ENCODE peak calls at places on chromosomes 13 and 19, in seven cellular contexts. J is neural progenitor cell; G is testis; P is neuronal stem cell; C is BE2C; A is CD8-positive, alpha-beta memory T cell; X is upper lobe of right lung. L is an unnamed sample.
A peak's percentile ranks its signal among the peaks of the same experiment; 100 is the strongest.

GRCh38 chr13:42708391-42708790 is 73.0 kb upstream of the FAM216B start:
- DNase-seq in J (no peak), G (no peak), P (no peak), C (no peak), A (no peak), X (no peak), L (no peak)

GRCh38 chr13:98838776-98839175 is 86.3 kb upstream of the SLC15A1 start:
- DNase-seq in J (no peak), G (no peak), P (no peak), C (no peak), A (no peak), X (no peak), L (no peak)

GRCh38 chr19:28920269-28921066 is 292.5 kb downstream of the UQCRFS1 start:
- DNase-seq in J (peak; percentile 53), G (no peak), P (peak; percentile 5), C (no peak), A (no peak), X (no peak), L (peak; percentile 22)

GRCh38 chr13:31418186-31418585 is 218.4 kb downstream of the B3GLCT start:
- DNase-seq in J (no peak), G (no peak), P (no peak), C (no peak), A (no peak), X (no peak), L (no peak)

GRCh38 chr13:93991569-93991968 is 487.9 kb downstream of the DCT start:
- DNase-seq in J (no peak), G (no peak), P (no peak), C (no peak), A (no peak), X (no peak), L (no peak)

GRCh38 chr13:103195762-103196161 is 129.5 kb upstream of the SLC10A2 start:
- DNase-seq in J (no peak), G (no peak), P (no peak), C (no peak), A (no peak), X (no peak), L (no peak)

GRCh38 chr19:29893606-29894284 is 48.3 kb upstream of the URI1 start:
- DNase-seq in J (no peak), G (no peak), P (no peak), C (peak; percentile 78), A (no peak), X (no peak), L (no peak)

GRCh38 chr19:19600793-19601346 is 17.6 kb downstream of the PBX4 start:
- DNase-seq in J (no peak), G (no peak), P (no peak), C (no peak), A (no peak), X (no peak), L (no peak)

GRCh38 chr19:12994701-12995595 is at the start of gene NFIX:
- DNase-seq in J (peak; percentile 89), G (peak; percentile 59), P (no peak), C (peak; percentile 65), A (peak; percentile 71), X (peak; percentile 87), L (peak; percentile 18)

GRCh38 chr19:49061445-49061844 is 3.2 kb downstream of the NTF4 start:
- DNase-seq in J (no peak), G (no peak), P (no peak), C (no peak), A (no peak), X (no peak), L (no peak)

GRCh38 chr19:51354742-51355148 is 11.4 kb downstream of the ETFB start:
- DNase-seq in J (peak; percentile 94), G (peak; percentile 87), P (peak; percentile 87), C (no peak), A (peak; percentile 38), X (no peak), L (peak; percentile 78)

GRCh38 chr13:21670006-21670882 is 629 bp upstream of the FGF9 start:
- DNase-seq in J (peak; percentile 87), G (peak; percentile 49), P (peak; percentile 72), C (peak; percentile 27), A (peak; percentile 78), X (peak; percentile 78), L (peak; percentile 56)

GRCh38 chr19:6530385-6531162 is at the start of gene TNFSF9:
- DNase-seq in J (peak; percentile 92), G (peak; percentile 95), P (peak; percentile 84), C (peak; percentile 87), A (peak; percentile 89), X (peak; percentile 95), L (peak; percentile 82)

GRCh38 chr13:79646880-79647279 is 165.9 kb downstream of the NDFIP2 start:
- DNase-seq in J (no peak), G (no peak), P (no peak), C (no peak), A (no peak), X (no peak), L (no peak)

GRCh38 chr19:56383826-56384605 is 9.3 kb downstream of the ZNF582 start:
- DNase-seq in J (no peak), G (no peak), P (no peak), C (no peak), A (no peak), X (no peak), L (no peak)

GRCh38 chr13:21034602-21035190 is 26.7 kb downstream of the LATS2 start:
- DNase-seq in J (peak; percentile 35), G (no peak), P (no peak), C (no peak), A (no peak), X (no peak), L (no peak)

GRCh38 chr13:112898786-112899617 is 70.0 kb upstream of the MCF2L start:
- DNase-seq in J (no peak), G (no peak), P (no peak), C (no peak), A (no peak), X (no peak), L (peak; percentile 7)

GRCh38 chr13:112897603-112897955 is 71.4 kb upstream of the MCF2L start:
- DNase-seq in J (no peak), G (no peak), P (no peak), C (no peak), A (peak; percentile 35), X (no peak), L (no peak)

GRCh38 chr13:112896736-112897602 is 72.0 kb upstream of the MCF2L start:
- DNase-seq in J (no peak), G (no peak), P (no peak), C (peak; percentile 3), A (no peak), X (no peak), L (no peak)

GRCh38 chr13:112899618-112900600 is 69.1 kb upstream of the MCF2L start:
- DNase-seq in J (no peak), G (no peak), P (no peak), C (no peak), A (no peak), X (no peak), L (no peak)

GRCh38 chr13:112897956-112898785 is 70.8 kb upstream of the MCF2L start:
- DNase-seq in J (no peak), G (no peak), P (no peak), C (peak; percentile 18), A (no peak), X (no peak), L (peak; percentile 4)
- H3K27me3 ChIP-seq in J (no peaks in the 10 kb centered on the region), G (no peaks in the 10 kb centered on the region), P (no peaks in the 10 kb centered on the region), C (no peaks in the 10 kb centered on the region), A (peaks cover 11% of the 10 kb centered on the region), X (peaks cover 15% of the 10 kb centered on the region), L (no peaks in the 10 kb centered on the region)

GRCh38 chr19:17695198-17695597 is 7.0 kb upstream of the UNC13A start:
- DNase-seq in J (no peak), G (no peak), P (no peak), C (no peak), A (no peak), X (no peak), L (no peak)
- H3K27me3 ChIP-seq in J (peaks cover 2% of the 10 kb centered on the region), G (no peaks in the 10 kb centered on the region), P (peaks cover 2% of the 10 kb centered on the region), C (no peaks in the 10 kb centered on the region), A (peaks cover 14% of the 10 kb centered on the region), X (peaks cover 25% of the 10 kb centered on the region), L (peaks cover 32% of the 10 kb centered on the region)

GRCh38 chr19:55146648-55147218 is 2.3 kb downstream of the TNNT1 start:
- DNase-seq in J (peak; percentile 91), G (no peak), P (no peak), C (no peak), A (no peak), X (no peak), L (peak; percentile 87)

GRCh38 chr19:55145241-55145640 is 3.8 kb downstream of the TNNT1 start:
- DNase-seq in J (no peak), G (no peak), P (no peak), C (no peak), A (no peak), X (no peak), L (no peak)

GRCh38 chr19:55146078-55146647 is 2.8 kb downstream of the TNNT1 start:
- DNase-seq in J (peak; percentile 75), G (no peak), P (no peak), C (no peak), A (no peak), X (no peak), L (peak; percentile 27)

GRCh38 chr19:55149078-55150003 is at the start of gene TNNT1:
- DNase-seq in J (peak; percentile 78), G (no peak), P (no peak), C (no peak), A (no peak), X (peak; percentile 51), L (no peak)

DNA sequence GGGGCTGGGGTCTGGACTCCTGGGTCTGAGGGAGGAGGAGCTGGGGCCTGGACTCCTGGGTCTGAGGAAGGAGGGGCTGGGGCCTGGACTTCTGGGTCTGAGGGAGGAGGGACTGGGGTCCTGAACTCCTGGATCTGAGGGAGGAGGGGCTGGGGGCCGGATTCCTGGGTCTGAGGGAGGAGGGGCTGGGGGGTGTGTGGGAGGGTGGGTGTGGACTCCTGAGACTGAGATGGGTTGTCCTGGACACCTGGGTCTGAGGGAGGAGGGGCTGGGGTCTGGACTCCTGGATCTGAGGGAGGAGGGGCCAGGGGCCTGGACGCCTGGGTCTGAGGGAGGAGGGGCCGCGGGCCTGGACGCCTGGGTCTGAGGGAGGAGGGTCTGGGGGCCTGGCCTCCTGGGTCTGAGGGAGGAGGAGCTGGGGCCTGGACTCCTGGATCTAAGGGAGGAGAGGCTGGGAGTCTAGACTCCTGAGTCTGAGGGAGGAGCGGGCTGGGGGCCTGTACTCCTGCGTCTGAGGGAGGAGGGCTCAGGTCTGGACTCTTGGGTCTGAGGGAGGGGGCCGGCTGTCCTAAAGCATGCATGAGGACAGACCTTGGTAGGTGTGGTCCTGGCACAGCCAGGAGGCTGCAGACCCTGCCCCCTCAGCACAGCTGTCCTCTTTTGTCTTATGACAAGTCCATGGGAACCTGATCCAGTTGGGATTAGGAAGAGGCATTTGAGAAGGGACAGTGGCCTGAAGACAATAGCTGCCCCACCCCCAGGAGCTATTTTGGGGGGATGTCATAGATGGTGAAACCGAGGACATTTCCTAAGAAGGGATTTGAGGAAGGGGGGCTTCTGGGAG is 1.4 kb downstream of the TNNT1 start:
- DNase-seq in J (peak; percentile 83), G (no peak), P (no peak), C (no peak), A (no peak), X (no peak), L (no peak)
- H3K27me3 ChIP-seq in J (no peaks in the 10 kb centered on the region), G (no peaks in the 10 kb centered on the region), P (peaks cover 2% of the 10 kb centered on the region), C (peaks cover 53% of the 10 kb centered on the region), A (peaks cover 15% of the 10 kb centered on the region), X (peaks cover 53% of the 10 kb centered on the region), L (peaks cover 8% of the 10 kb centered on the region)

DNA sequence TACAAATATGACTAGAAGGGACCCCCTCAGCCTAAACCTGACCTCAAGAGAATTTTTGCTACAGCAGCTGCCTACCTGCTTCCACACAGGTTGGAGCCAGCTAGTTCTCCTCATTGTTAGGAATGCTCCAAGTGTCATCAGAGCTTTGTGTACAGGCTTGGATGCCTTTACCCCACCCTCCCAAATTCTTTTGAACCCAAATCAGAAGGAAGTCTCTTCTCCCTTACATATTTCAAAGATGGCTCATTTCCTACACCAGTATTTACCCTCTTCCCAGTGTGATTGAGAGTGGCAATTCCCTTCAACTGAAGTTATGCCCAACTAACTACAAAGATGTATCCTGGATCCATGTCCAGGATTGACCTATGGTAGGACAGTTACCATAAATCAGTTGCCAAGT is 323.2 kb downstream of the OXGR1 start:
- DNase-seq in J (no peak), G (no peak), P (no peak), C (no peak), A (no peak), X (no peak), L (no peak)
- H3K27me3 ChIP-seq in J (no peaks in the 10 kb centered on the region), G (no peaks in the 10 kb centered on the region), P (peaks cover 2% of the 10 kb centered on the region), C (no peaks in the 10 kb centered on the region), A (no peaks in the 10 kb centered on the region), X (no peaks in the 10 kb centered on the region), L (no peaks in the 10 kb centered on the region)

L was measured in HAP-1.